ENCODE peak calls at places on chromosome 19, in four cellular contexts. H is A549, N is heart left ventricle, L is lower leg skin. E is an unnamed sample.

GRCh38 chr19:6318772-6319171 is 14.6 kb downstream of the ACER1 start:
- DNase-seq in H (no peak), N (no peak), L (no peak), E (no peak)

GRCh38 chr19:17089238-17089637 is 13.7 kb downstream of the MYO9B start:
- DNase-seq in H (no peak), N (no peak), L (no peak), E (peak; percentile 56)

GRCh38 chr19:29507081-29507860 is 18.5 kb upstream of the VSTM2B start:
- DNase-seq in H (no peak), N (no peak), L (no peak), E (no peak)

GRCh38 chr19:6482343-6482686 is 728 bp upstream of the DENND1C start:
- DNase-seq in H (no peak), N (no peak), L (no peak), E (no peak)

GRCh38 chr19:16289594-16289993 is 35.0 kb upstream of the KLF2 start:
- DNase-seq in H (no peak), N (no peak), L (no peak), E (no peak)

GRCh38 chr19:2591537-2592291 is 110.8 kb downstream of the GNG7 start:
- DNase-seq in H (no peak), N (no peak), L (no peak), E (no peak)

GRCh38 chr19:53365134-53365898 is at the start of gene ZNF525:
- DNase-seq in H (peak; percentile 63), N (peak; percentile 86), L (peak; percentile 89), E (peak; percentile 92)

GRCh38 chr19:45164577-45165335 is 4.0 kb upstream of the NKPD1 start:
- DNase-seq in H (peak; percentile 79), N (peak; percentile 50), L (no peak), E (no peak)

GRCh38 chr19:38317104-38317612 is 1.4 kb upstream of the YIF1B start:
- DNase-seq in H (no peak), N (no peak), L (no peak), E (no peak)

GRCh38 chr19:17243854-17244617 is 1.7 kb downstream of the NR2F6 start:
- DNase-seq in H (peak; percentile 68), N (peak; percentile 86), L (no peak), E (peak; percentile 56)

GRCh38 chr19:16336571-16336970 is 11.9 kb downstream of the KLF2 start:
- DNase-seq in H (no peak), N (no peak), L (no peak), E (no peak)

GRCh38 chr19:7988307-7988706 is 17.1 kb downstream of the ELAVL1 start:
- DNase-seq in H (no peak), N (no peak), L (no peak), E (no peak)

GRCh38 chr19:17326595-17326966 is 8.1 kb downstream of the ANO8 start:
- DNase-seq in H (no peak), N (no peak), L (no peak), E (no peak)

GRCh38 chr19:47506459-47506858 is 8.4 kb downstream of the NAPA start:
- DNase-seq in H (no peak), N (peak; percentile 38), L (no peak), E (no peak)

GRCh38 chr19:7560271-7560670 is 24.8 kb downstream of the PNPLA6 start:
- DNase-seq in H (peak; percentile 31), N (no peak), L (no peak), E (no peak)

GRCh38 chr19:343451-343931 is 1.1 kb downstream of the MIER2 start:
- DNase-seq in H (no peak), N (no peak), L (no peak), E (no peak)

GRCh38 chr19:38142176-38143035 is 81.6 kb downstream of the DPF1 start:
- DNase-seq in H (peak; percentile 81), N (peak; percentile 73), L (peak; percentile 54), E (peak; percentile 31)

GRCh38 chr19:37979547-37980082 is 72.6 kb downstream of the SIPA1L3 start:
- DNase-seq in H (no peak), N (no peak), L (no peak), E (no peak)

GRCh38 chr19:14166448-14166847 is 30.1 kb upstream of the ASF1B start:
- DNase-seq in H (no peak), N (no peak), L (no peak), E (no peak)

GRCh38 chr19:15587663-15588062 is 27.4 kb upstream of the CYP4F8 start:
- DNase-seq in H (no peak), N (peak; percentile 40), L (peak; percentile 26), E (no peak)

GRCh38 chr19:917323-918151 is at the start of gene KISS1R:
- DNase-seq in H (peak; percentile 59), N (no peak), L (no peak), E (no peak)

GRCh38 chr19:17733127-17733526 is 13.8 kb downstream of the MAP1S start:
- DNase-seq in H (no peak), N (no peak), L (no peak), E (no peak)

GRCh38 chr19:54427586-54427985 is 12.3 kb downstream of the TTYH1 start:
- DNase-seq in H (no peak), N (no peak), L (no peak), E (no peak)

GRCh38 chr19:33376423-33376822 is 2.9 kb downstream of the CEBPG start:
- DNase-seq in H (peak; percentile 86), N (peak; percentile 86), L (peak; percentile 84), E (peak; percentile 85)

GRCh38 chr19:8017808-8018207 is 12.4 kb upstream of the ELAVL1 start:
- DNase-seq in H (no peak), N (no peak), L (no peak), E (no peak)

GRCh38 chr19:39469036-39469435 is 11.6 kb upstream of the TIMM50 start:
- DNase-seq in H (no peak), N (no peak), L (no peak), E (no peak)

GRCh38 chr19:34256835-34257558 is 2.6 kb downstream of the GARRE1 start:
- DNase-seq in H (no peak), N (no peak), L (no peak), E (no peak)

GRCh38 chr19:33698576-33699435 is 77.1 kb downstream of the CHST8 start:
- DNase-seq in H (no peak), N (no peak), L (no peak), E (no peak)

GRCh38 chr19:3193256-3194062 is 7.7 kb downstream of the NCLN start:
- DNase-seq in H (no peak), N (no peak), L (no peak), E (no peak)

GRCh38 chr19:45446295-45446694 is 21.5 kb upstream of the FOSB start:
- DNase-seq in H (peak; percentile 83), N (no peak), L (no peak), E (no peak)

GRCh38 chr19:35354898-35355297 is 3.4 kb upstream of the FFAR3 start:
- DNase-seq in H (no peak), N (no peak), L (no peak), E (no peak)

GRCh38 chr19:1855828-1856255 is 7.5 kb downstream of the KLF16 start:
- DNase-seq in H (no peak), N (no peak), L (no peak), E (no peak)

GRCh38 chr19:49817964-49818690 is at the start of gene MED25:
- DNase-seq in H (peak; percentile 92), N (peak; percentile 90), L (peak; percentile 79), E (peak; percentile 87)
- TF ChIP-seq CTCF in H (no peak), N (no peak), L (no peak), E (peak; percentile 52)

GRCh38 chr19:4238831-4239230 is 8.0 kb upstream of the YJU2 start:
- DNase-seq in H (no peak), N (no peak), L (no peak), E (no peak)
- TF ChIP-seq POLR2A in H (no peak), N (no peak), L (no peak), E (no peak)

GRCh38 chr19:31354919-31355318 is 5.7 kb upstream of the TSHZ3 start:
- DNase-seq in H (no peak), N (no peak), L (no peak), E (no peak)

GRCh38 chr19:31355330-31356289 is 6.4 kb upstream of the TSHZ3 start:
- DNase-seq in H (no peak), N (no peak), L (no peak), E (no peak)

GRCh38 chr19:31354316-31354715 is 5.1 kb upstream of the TSHZ3 start:
- DNase-seq in H (no peak), N (no peak), L (no peak), E (no peak)

GRCh38 chr19:31357315-31357673 is 8.1 kb upstream of the TSHZ3 start:
- DNase-seq in H (no peak), N (no peak), L (no peak), E (no peak)

DNA sequence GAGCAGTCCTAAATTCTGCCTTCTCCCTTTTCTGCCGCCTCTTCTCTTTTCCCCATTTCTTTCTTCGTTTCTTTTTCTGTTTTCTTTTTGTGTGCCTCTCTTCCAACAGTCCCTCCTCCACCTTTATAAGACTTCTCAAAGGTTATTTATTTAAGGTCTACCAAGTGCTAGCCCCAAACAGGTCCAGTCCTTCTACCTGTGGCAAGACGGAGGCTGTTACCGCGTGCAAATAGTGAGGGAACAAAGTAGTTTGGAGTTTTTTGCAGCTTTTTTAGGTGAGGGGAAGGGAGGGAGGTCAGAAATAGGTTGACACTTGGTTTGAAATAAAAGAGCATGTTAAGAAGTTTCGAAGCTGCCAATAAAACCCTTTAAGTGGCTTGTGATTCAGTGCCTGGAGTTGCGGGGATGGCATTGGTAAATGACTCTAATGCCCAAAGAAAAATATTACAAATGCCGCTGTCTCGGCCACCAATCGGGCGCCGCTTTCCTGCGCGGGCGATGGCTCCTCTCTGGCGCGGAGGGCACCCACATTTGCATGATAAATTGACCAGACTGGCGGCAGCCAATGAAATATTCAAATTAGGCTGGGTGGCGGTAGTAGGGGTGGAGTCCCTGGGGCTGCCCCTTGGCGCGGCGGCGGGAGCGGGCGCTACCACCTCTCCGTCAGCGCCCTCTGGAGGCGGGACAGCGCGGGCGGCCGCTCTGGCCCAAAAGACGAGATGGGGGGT is 7.5 kb upstream of the TSHZ3 start:
- DNase-seq in H (no peak), N (peak; percentile 50), L (no peak), E (no peak)
- TF ChIP-seq CTCF in H (no peak), N (peak; percentile 60), L (no peak), E (no peak)

DNA sequence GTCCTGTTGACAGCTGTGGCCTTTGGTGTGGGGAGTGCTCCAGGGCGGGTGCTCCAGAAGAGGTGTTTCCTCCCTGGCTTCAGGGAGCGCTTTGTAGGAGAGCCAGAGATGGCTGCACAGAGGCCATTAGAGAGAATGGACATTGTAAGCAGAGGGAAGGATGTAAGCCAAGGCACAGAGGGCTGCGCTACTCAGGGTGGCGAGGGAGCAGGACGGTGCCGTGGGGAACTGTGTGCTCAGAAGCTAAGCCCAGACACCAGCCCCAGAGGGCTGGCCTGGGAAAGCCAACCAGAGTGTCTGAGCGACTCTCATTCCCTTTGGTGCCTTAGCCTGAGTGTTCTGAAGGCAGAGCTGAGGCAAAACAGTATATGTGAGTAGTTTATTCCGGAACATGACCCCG is 92.2 kb downstream of the TSHZ3 start:
- DNase-seq in H (no peak), N (no peak), L (no peak), E (no peak)
- TF ChIP-seq POLR2A in H (no peak), N (no peak), L (no peak), E (no peak)

GRCh38 chr19:40822161-40822560 is 23.2 kb downstream of the EGLN2 start:
- DNase-seq in H (no peak), N (no peak), L (no peak), E (no peak)
- TF ChIP-seq CTCF in H (no peak), N (no peak), L (no peak), E (no peak)